ENCODE peak calls at places on chromosomes 6 and 20, in four cellular contexts. One of them, this sample, is unnamed.

GRCh38 chr6:4340544-4340943 is 205.2 kb upstream of the ECI2 start:
- DNase-seq in CD8-positive, alpha-beta T cell: no peak
- DNase-seq in endothelial cell of umbilical vein: no peak
- DNase-seq in PC-9: no peak
- DNase-seq in this sample: no peak

GRCh38 chr20:42406826-42407225 is 782.9 kb downstream of the PTPRT start:
- DNase-seq in PC-9: no peak
- DNase-seq in CD8-positive, alpha-beta T cell: no peak
- DNase-seq in endothelial cell of umbilical vein: no peak
- DNase-seq in this sample: no peak

GRCh38 chr6:100851819-100852218 is 29.3 kb downstream of the ASCC3 start:
- DNase-seq in PC-9: no peak
- DNase-seq in CD8-positive, alpha-beta T cell: no peak
- DNase-seq in endothelial cell of umbilical vein: no peak
- DNase-seq in this sample: no peak

GRCh38 chr20:4193053-4193452 is 177.7 kb upstream of the RNF24 start:
- DNase-seq in PC-9: no peak
- DNase-seq in CD8-positive, alpha-beta T cell: no peak
- DNase-seq in endothelial cell of umbilical vein: no peak
- DNase-seq in this sample: no peak

GRCh38 chr6:28947831-28948270 is 24.1 kb upstream of the TRIM27 start:
- DNase-seq in CD8-positive, alpha-beta T cell: no peak
- DNase-seq in endothelial cell of umbilical vein: peak; percentile 47
- DNase-seq in PC-9: peak; percentile 72
- DNase-seq in this sample: no peak

GRCh38 chr6:24910850-24911712 is 24.7 kb downstream of the RIPOR2 start:
- DNase-seq in PC-9: peak; percentile 28
- DNase-seq in CD8-positive, alpha-beta T cell: peak; percentile 68
- DNase-seq in endothelial cell of umbilical vein: peak; percentile 23
- DNase-seq in this sample: no peak

GRCh38 chr20:58312836-58313235 is 3.3 kb downstream of the RAB22A start:
- DNase-seq in PC-9: no peak
- DNase-seq in CD8-positive, alpha-beta T cell: no peak
- DNase-seq in endothelial cell of umbilical vein: no peak
- DNase-seq in this sample: no peak

GRCh38 chr6:21327326-21328140 is 266.0 kb upstream of the SOX4 start:
- DNase-seq in CD8-positive, alpha-beta T cell: no peak
- DNase-seq in endothelial cell of umbilical vein: no peak
- DNase-seq in PC-9: no peak
- DNase-seq in this sample: no peak

GRCh38 chr20:45291526-45291925 is 15.1 kb upstream of the RBPJL start:
- DNase-seq in endothelial cell of umbilical vein: no peak
- DNase-seq in PC-9: no peak
- DNase-seq in CD8-positive, alpha-beta T cell: no peak
- DNase-seq in this sample: no peak

GRCh38 chr6:35275417-35275816 is 15.9 kb downstream of the ZNF76 start:
- DNase-seq in CD8-positive, alpha-beta T cell: no peak
- DNase-seq in endothelial cell of umbilical vein: no peak
- DNase-seq in PC-9: no peak
- DNase-seq in this sample: no peak

GRCh38 chr20:37990571-37991151 is 42.6 kb downstream of the TTI1 start:
- DNase-seq in CD8-positive, alpha-beta T cell: no peak
- DNase-seq in endothelial cell of umbilical vein: peak; percentile 59
- DNase-seq in PC-9: peak; percentile 74
- DNase-seq in this sample: no peak

GRCh38 chr6:56690519-56691200 is 48.0 kb upstream of the DST start:
- DNase-seq in PC-9: no peak
- DNase-seq in endothelial cell of umbilical vein: peak; percentile 64
- DNase-seq in CD8-positive, alpha-beta T cell: no peak
- DNase-seq in this sample: no peak

GRCh38 chr6:35016417-35017221 is 124.5 kb downstream of the TCP11 start:
- DNase-seq in endothelial cell of umbilical vein: peak; percentile 92
- DNase-seq in PC-9: no peak
- DNase-seq in CD8-positive, alpha-beta T cell: no peak
- DNase-seq in this sample: no peak

GRCh38 chr20:48827880-48828733 is at the start of gene PREX1:
- DNase-seq in PC-9: peak; percentile 45
- DNase-seq in CD8-positive, alpha-beta T cell: peak; percentile 92
- DNase-seq in endothelial cell of umbilical vein: peak; percentile 81
- DNase-seq in this sample: peak; percentile 80

GRCh38 chr20:36745234-36745926 is 510 bp downstream of the NDRG3 start:
- DNase-seq in endothelial cell of umbilical vein: peak; percentile 26
- DNase-seq in PC-9: no peak
- DNase-seq in CD8-positive, alpha-beta T cell: no peak
- DNase-seq in this sample: no peak

GRCh38 chr6:35049885-35050284 is 91.3 kb downstream of the TCP11 start:
- DNase-seq in CD8-positive, alpha-beta T cell: no peak
- DNase-seq in PC-9: no peak
- DNase-seq in endothelial cell of umbilical vein: no peak
- DNase-seq in this sample: no peak

GRCh38 chr20:49104365-49104648 is 58.2 kb downstream of the CSE1L start:
- DNase-seq in endothelial cell of umbilical vein: no peak
- DNase-seq in PC-9: no peak
- DNase-seq in CD8-positive, alpha-beta T cell: no peak
- DNase-seq in this sample: no peak

GRCh38 chr6:170255426-170256125 is 35.3 kb downstream of the DLL1 start:
- DNase-seq in PC-9: no peak
- DNase-seq in CD8-positive, alpha-beta T cell: no peak
- DNase-seq in endothelial cell of umbilical vein: no peak
- DNase-seq in this sample: no peak

GRCh38 chr6:166736606-166737005 is 109.6 kb upstream of the RPS6KA2 start:
- DNase-seq in endothelial cell of umbilical vein: peak; percentile 89
- DNase-seq in CD8-positive, alpha-beta T cell: no peak
- DNase-seq in PC-9: no peak
- DNase-seq in this sample: no peak

GRCh38 chr6:123913858-123914257 is 110.2 kb downstream of the NKAIN2 start:
- DNase-seq in PC-9: no peak
- DNase-seq in endothelial cell of umbilical vein: no peak
- DNase-seq in CD8-positive, alpha-beta T cell: no peak
- DNase-seq in this sample: no peak

GRCh38 chr20:7893019-7893730 is 47.1 kb downstream of the HAO1 start:
- DNase-seq in PC-9: no peak
- DNase-seq in endothelial cell of umbilical vein: no peak
- DNase-seq in CD8-positive, alpha-beta T cell: no peak
- DNase-seq in this sample: no peak

GRCh38 chr6:22236626-22237414 is 60.0 kb downstream of the PRL start:
- DNase-seq in PC-9: peak; percentile 62
- DNase-seq in endothelial cell of umbilical vein: no peak
- DNase-seq in CD8-positive, alpha-beta T cell: no peak
- DNase-seq in this sample: no peak

GRCh38 chr6:145814501-145815350 is at the start of gene FBXO30:
- DNase-seq in CD8-positive, alpha-beta T cell: peak; percentile 93
- DNase-seq in endothelial cell of umbilical vein: peak; percentile 95
- DNase-seq in PC-9: peak; percentile 87
- DNase-seq in this sample: peak; percentile 49
- TF ChIP-seq CTCF in CD8-positive, alpha-beta T cell: peak; percentile 33
- TF ChIP-seq CTCF in endothelial cell of umbilical vein: no peak
- TF ChIP-seq CTCF in PC-9: no peak
- TF ChIP-seq CTCF in this sample: no peak

GRCh38 chr6:62393608-62394007 is 107.6 kb upstream of the KHDRBS2 start:
- DNase-seq in PC-9: no peak
- DNase-seq in CD8-positive, alpha-beta T cell: no peak
- DNase-seq in endothelial cell of umbilical vein: no peak
- DNase-seq in this sample: no peak
- TF ChIP-seq CTCF in PC-9: no peak
- TF ChIP-seq CTCF in CD8-positive, alpha-beta T cell: no peak
- TF ChIP-seq CTCF in endothelial cell of umbilical vein: no peak
- TF ChIP-seq CTCF in this sample: no peak

GRCh38 chr6:163461696-163462095 is 47.2 kb downstream of the QKI start:
- DNase-seq in CD8-positive, alpha-beta T cell: no peak
- DNase-seq in endothelial cell of umbilical vein: no peak
- DNase-seq in PC-9: no peak
- DNase-seq in this sample: no peak
- TF ChIP-seq CTCF in CD8-positive, alpha-beta T cell: no peak
- TF ChIP-seq CTCF in endothelial cell of umbilical vein: no peak
- TF ChIP-seq CTCF in PC-9: no peak
- TF ChIP-seq CTCF in this sample: no peak

DNA sequence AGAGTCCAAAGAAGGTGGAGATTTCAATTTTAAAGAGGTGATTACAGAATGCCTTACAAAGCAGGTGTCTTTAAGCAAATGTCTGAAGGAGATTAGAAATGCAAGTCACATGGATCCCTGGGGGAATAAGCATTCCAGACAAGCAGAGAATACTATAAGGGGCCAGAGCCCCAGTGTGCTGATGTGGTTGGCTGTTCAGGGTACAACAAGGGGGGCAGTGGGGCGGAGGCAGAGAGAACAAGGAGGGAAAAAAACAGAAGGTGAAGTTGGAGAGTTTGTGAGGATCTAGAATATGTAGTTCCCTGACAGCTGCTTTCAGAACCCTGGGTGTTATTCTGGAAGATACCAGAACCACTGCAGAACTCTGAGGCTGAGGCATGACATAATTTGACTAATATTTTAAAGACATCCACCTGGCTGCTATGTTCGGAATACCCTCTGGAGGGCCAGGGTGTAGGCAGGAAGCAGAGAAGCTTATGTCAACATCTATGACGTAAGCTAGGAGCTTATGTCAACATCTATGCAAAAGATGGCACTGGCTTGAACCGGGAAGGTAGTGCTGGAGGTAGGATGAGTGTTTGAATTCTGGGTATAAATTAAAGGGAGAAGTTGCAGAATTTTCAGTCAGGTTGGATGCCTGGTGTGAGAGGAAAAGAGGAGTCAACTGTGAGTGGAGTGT is 276.3 kb upstream of the AGPAT4 start:
- DNase-seq in CD8-positive, alpha-beta T cell: no peak
- DNase-seq in PC-9: no peak
- DNase-seq in endothelial cell of umbilical vein: no peak
- DNase-seq in this sample: no peak
- TF ChIP-seq CTCF in CD8-positive, alpha-beta T cell: no peak
- TF ChIP-seq CTCF in PC-9: no peak
- TF ChIP-seq CTCF in endothelial cell of umbilical vein: no peak
- TF ChIP-seq CTCF in this sample: no peak

GRCh38 chr6:1143655-1144054 is 168.2 kb upstream of the FOXQ1 start:
- DNase-seq in CD8-positive, alpha-beta T cell: no peak
- DNase-seq in endothelial cell of umbilical vein: no peak
- DNase-seq in PC-9: no peak
- DNase-seq in this sample: no peak
- TF ChIP-seq CTCF in CD8-positive, alpha-beta T cell: no peak
- TF ChIP-seq CTCF in endothelial cell of umbilical vein: no peak
- TF ChIP-seq CTCF in PC-9: no peak
- TF ChIP-seq CTCF in this sample: no peak